ENCODE peak calls at places on chromosomes 3 and 15, in seven cellular contexts. One of them, this sample, is unnamed.

GRCh38 chr15:60840306-60840702 is 361.4 kb upstream of the ICE2 start:
- DNase-seq in T-cell: no peak
- DNase-seq in NCI-H2227 treated with DMSO at 0.1 percent for 48 hours: no peak
- DNase-seq in GM20000: no peak
- DNase-seq in NB4: no peak
- DNase-seq in OCI-M1: no peak
- DNase-seq in uterus: no peak
- DNase-seq in this sample: no peak

GRCh38 chr15:40040293-40040635 is 1.3 kb upstream of the SRP14 start:
- DNase-seq in T-cell: no peak
- DNase-seq in NCI-H2227 treated with DMSO at 0.1 percent for 48 hours: no peak
- DNase-seq in GM20000: no peak
- DNase-seq in NB4: peak
- DNase-seq in OCI-M1: no peak
- DNase-seq in uterus: no peak
- DNase-seq in this sample: no peak

GRCh38 chr3:124281453-124282316 is 289.8 kb upstream of the ROPN1 start:
- DNase-seq in T-cell: no peak
- DNase-seq in NCI-H2227 treated with DMSO at 0.1 percent for 48 hours: peak
- DNase-seq in GM20000: peak
- DNase-seq in NB4: peak
- DNase-seq in OCI-M1: peak
- DNase-seq in uterus: no peak
- DNase-seq in this sample: no peak

GRCh38 chr15:63030101-63030528 is 12.4 kb upstream of the TPM1 start:
- DNase-seq in T-cell: no peak
- DNase-seq in NCI-H2227 treated with DMSO at 0.1 percent for 48 hours: no peak
- DNase-seq in GM20000: no peak
- DNase-seq in NB4: no peak
- DNase-seq in OCI-M1: no peak
- DNase-seq in uterus: no peak
- DNase-seq in this sample: no peak

GRCh38 chr15:79682851-79683288 is 213.9 kb downstream of the MTHFS start:
- DNase-seq in T-cell: no peak
- DNase-seq in NCI-H2227 treated with DMSO at 0.1 percent for 48 hours: no peak
- DNase-seq in GM20000: no peak
- DNase-seq in NB4: no peak
- DNase-seq in OCI-M1: no peak
- DNase-seq in uterus: no peak
- DNase-seq in this sample: no peak

GRCh38 chr15:78950343-78950742 is 5.5 kb upstream of the CTSH start:
- DNase-seq in T-cell: no peak
- DNase-seq in NCI-H2227 treated with DMSO at 0.1 percent for 48 hours: no peak
- DNase-seq in GM20000: no peak
- DNase-seq in NB4: no peak
- DNase-seq in OCI-M1: no peak
- DNase-seq in uterus: no peak
- DNase-seq in this sample: no peak

GRCh38 chr15:99721104-99721778 is 12.0 kb downstream of the LYSMD4 start:
- DNase-seq in T-cell: no peak
- DNase-seq in NCI-H2227 treated with DMSO at 0.1 percent for 48 hours: no peak
- DNase-seq in GM20000: no peak
- DNase-seq in NB4: no peak
- DNase-seq in OCI-M1: no peak
- DNase-seq in uterus: no peak
- DNase-seq in this sample: no peak

GRCh38 chr3:184663756-184664155 is 48.1 kb downstream of the MAGEF1 start:
- DNase-seq in T-cell: no peak
- DNase-seq in NCI-H2227 treated with DMSO at 0.1 percent for 48 hours: no peak
- DNase-seq in GM20000: no peak
- DNase-seq in NB4: no peak
- DNase-seq in OCI-M1: no peak
- DNase-seq in uterus: no peak
- DNase-seq in this sample: no peak

GRCh38 chr3:120274739-120275167 is 10.3 kb downstream of the GPR156 start:
- DNase-seq in T-cell: no peak
- DNase-seq in NCI-H2227 treated with DMSO at 0.1 percent for 48 hours: no peak
- DNase-seq in GM20000: no peak
- DNase-seq in NB4: no peak
- DNase-seq in OCI-M1: no peak
- DNase-seq in uterus: no peak
- DNase-seq in this sample: no peak

GRCh38 chr15:76354823-76355440 is 18.4 kb downstream of the ISL2 start:
- DNase-seq in T-cell: no peak
- DNase-seq in NCI-H2227 treated with DMSO at 0.1 percent for 48 hours: no peak
- DNase-seq in GM20000: no peak
- DNase-seq in NB4: no peak
- DNase-seq in OCI-M1: no peak
- DNase-seq in uterus: no peak
- DNase-seq in this sample: no peak

GRCh38 chr15:83206971-83207621 is 527 bp downstream of the HDGFL3 start:
- DNase-seq in T-cell: no peak
- DNase-seq in NCI-H2227 treated with DMSO at 0.1 percent for 48 hours: peak
- DNase-seq in GM20000: peak
- DNase-seq in NB4: no peak
- DNase-seq in OCI-M1: peak
- DNase-seq in uterus: peak
- DNase-seq in this sample: no peak

GRCh38 chr3:185646382-185647133 is 60.5 kb downstream of the SENP2 start:
- DNase-seq in T-cell: no peak
- DNase-seq in NCI-H2227 treated with DMSO at 0.1 percent for 48 hours: no peak
- DNase-seq in GM20000: peak
- DNase-seq in NB4: peak
- DNase-seq in OCI-M1: no peak
- DNase-seq in uterus: no peak
- DNase-seq in this sample: no peak

GRCh38 chr3:42078686-42079085 is 12.5 kb upstream of the TRAK1 start:
- DNase-seq in T-cell: no peak
- DNase-seq in NCI-H2227 treated with DMSO at 0.1 percent for 48 hours: no peak
- DNase-seq in GM20000: no peak
- DNase-seq in NB4: no peak
- DNase-seq in OCI-M1: no peak
- DNase-seq in uterus: no peak
- DNase-seq in this sample: no peak

GRCh38 chr3:190024912-190025311 is 95.8 kb downstream of the P3H2 start:
- DNase-seq in T-cell: no peak
- DNase-seq in NCI-H2227 treated with DMSO at 0.1 percent for 48 hours: no peak
- DNase-seq in GM20000: peak
- DNase-seq in NB4: no peak
- DNase-seq in OCI-M1: no peak
- DNase-seq in uterus: no peak
- DNase-seq in this sample: no peak

GRCh38 chr3:45693941-45694521 is 4.8 kb downstream of the SACM1L start:
- DNase-seq in T-cell: peak
- DNase-seq in NCI-H2227 treated with DMSO at 0.1 percent for 48 hours: no peak
- DNase-seq in GM20000: peak
- DNase-seq in NB4: peak
- DNase-seq in OCI-M1: peak
- DNase-seq in uterus: no peak
- DNase-seq in this sample: no peak

GRCh38 chr3:185733980-185734724 is 90.7 kb downstream of the IGF2BP2 start:
- DNase-seq in T-cell: no peak
- DNase-seq in NCI-H2227 treated with DMSO at 0.1 percent for 48 hours: peak
- DNase-seq in GM20000: peak
- DNase-seq in NB4: peak
- DNase-seq in OCI-M1: peak
- DNase-seq in uterus: peak
- DNase-seq in this sample: peak

GRCh38 chr3:132659370-132660055 is at the start of gene ACAD11:
- DNase-seq in T-cell: peak
- DNase-seq in NCI-H2227 treated with DMSO at 0.1 percent for 48 hours: peak
- DNase-seq in GM20000: peak
- DNase-seq in NB4: peak
- DNase-seq in OCI-M1: peak
- DNase-seq in uterus: peak
- DNase-seq in this sample: peak

GRCh38 chr3:42067324-42067723 is 23.8 kb upstream of the TRAK1 start:
- DNase-seq in T-cell: no peak
- DNase-seq in NCI-H2227 treated with DMSO at 0.1 percent for 48 hours: no peak
- DNase-seq in GM20000: peak
- DNase-seq in NB4: no peak
- DNase-seq in OCI-M1: no peak
- DNase-seq in uterus: no peak
- DNase-seq in this sample: no peak

GRCh38 chr3:68479779-68480178 is 452.6 kb downstream of the TAFA4 start:
- DNase-seq in T-cell: no peak
- DNase-seq in NCI-H2227 treated with DMSO at 0.1 percent for 48 hours: no peak
- DNase-seq in GM20000: no peak
- DNase-seq in NB4: no peak
- DNase-seq in OCI-M1: no peak
- DNase-seq in uterus: no peak
- DNase-seq in this sample: no peak

GRCh38 chr3:194682189-194682588 is 3.5 kb upstream of the FAM43A start:
- DNase-seq in T-cell: no peak
- DNase-seq in NCI-H2227 treated with DMSO at 0.1 percent for 48 hours: no peak
- DNase-seq in GM20000: no peak
- DNase-seq in NB4: no peak
- DNase-seq in OCI-M1: no peak
- DNase-seq in uterus: no peak
- DNase-seq in this sample: no peak

GRCh38 chr3:185781759-185782158 is 43.1 kb downstream of the IGF2BP2 start:
- DNase-seq in T-cell: no peak
- DNase-seq in NCI-H2227 treated with DMSO at 0.1 percent for 48 hours: no peak
- DNase-seq in GM20000: no peak
- DNase-seq in NB4: no peak
- DNase-seq in OCI-M1: no peak
- DNase-seq in uterus: no peak
- DNase-seq in this sample: no peak

GRCh38 chr3:16147226-16147625 is 27.3 kb upstream of the GALNT15 start:
- DNase-seq in T-cell: no peak
- DNase-seq in NCI-H2227 treated with DMSO at 0.1 percent for 48 hours: no peak
- DNase-seq in GM20000: peak
- DNase-seq in NB4: no peak
- DNase-seq in OCI-M1: no peak
- DNase-seq in uterus: no peak
- DNase-seq in this sample: no peak

GRCh38 chr15:85840079-85840801 is 45.5 kb upstream of the KLHL25 start:
- DNase-seq in T-cell: peak
- DNase-seq in NCI-H2227 treated with DMSO at 0.1 percent for 48 hours: peak
- DNase-seq in GM20000: peak
- DNase-seq in NB4: peak
- DNase-seq in OCI-M1: peak
- DNase-seq in uterus: peak
- DNase-seq in this sample: peak

GRCh38 chr3:177144922-177145321 is 52.4 kb downstream of the TBL1XR1 start:
- DNase-seq in T-cell: no peak
- DNase-seq in NCI-H2227 treated with DMSO at 0.1 percent for 48 hours: no peak
- DNase-seq in GM20000: peak
- DNase-seq in NB4: no peak
- DNase-seq in OCI-M1: no peak
- DNase-seq in uterus: no peak
- DNase-seq in this sample: no peak

GRCh38 chr15:73923156-73923487 is 3.1 kb upstream of the LOXL1 start:
- DNase-seq in T-cell: no peak
- DNase-seq in NCI-H2227 treated with DMSO at 0.1 percent for 48 hours: no peak
- DNase-seq in GM20000: no peak
- DNase-seq in NB4: no peak
- DNase-seq in OCI-M1: no peak
- DNase-seq in uterus: no peak
- DNase-seq in this sample: no peak

GRCh38 chr3:122642935-122643334 is 37.7 kb upstream of the PARP14 start:
- DNase-seq in T-cell: no peak
- DNase-seq in NCI-H2227 treated with DMSO at 0.1 percent for 48 hours: no peak
- DNase-seq in GM20000: peak
- DNase-seq in NB4: no peak
- DNase-seq in OCI-M1: peak
- DNase-seq in uterus: no peak
- DNase-seq in this sample: no peak

GRCh38 chr15:39267685-39268084 is 313.2 kb upstream of the THBS1 start:
- DNase-seq in T-cell: no peak
- DNase-seq in NCI-H2227 treated with DMSO at 0.1 percent for 48 hours: no peak
- DNase-seq in GM20000: no peak
- DNase-seq in NB4: no peak
- DNase-seq in OCI-M1: no peak
- DNase-seq in uterus: no peak
- DNase-seq in this sample: no peak

GRCh38 chr3:37833790-37834189 is 27.9 kb upstream of the CTDSPL start:
- DNase-seq in T-cell: no peak
- DNase-seq in NCI-H2227 treated with DMSO at 0.1 percent for 48 hours: no peak
- DNase-seq in GM20000: no peak
- DNase-seq in NB4: peak
- DNase-seq in OCI-M1: no peak
- DNase-seq in uterus: no peak
- DNase-seq in this sample: no peak

GRCh38 chr3:2826453-2826852 is 283.7 kb downstream of the IL5RA start:
- DNase-seq in T-cell: no peak
- DNase-seq in NCI-H2227 treated with DMSO at 0.1 percent for 48 hours: no peak
- DNase-seq in GM20000: no peak
- DNase-seq in NB4: no peak
- DNase-seq in OCI-M1: no peak
- DNase-seq in uterus: no peak
- DNase-seq in this sample: no peak